ENCODE peak calls at places on chromosome 9, in ten cellular contexts. Q, I, J, S, M, W, Z, P, L and V are unnamed samples.

GRCh38 chr9:12972608-12973589 is 198.1 kb downstream of the LURAP1L start:
- DNase-seq in W (no peak), S (no peak), P (no peak), L (no peak), J (peak), M (no peak), Z (no peak), I (peak), Q (no peak), V (no peak)

GRCh38 chr9:130104413-130105193 is 50.9 kb downstream of the GPR107 start:
- DNase-seq in J (no peak), I (no peak), M (peak), P (no peak), W (no peak), Z (no peak), S (no peak), Q (no peak), L (no peak), V (no peak)

GRCh38 chr9:111853450-111853827 is 43.2 kb upstream of the UGCG start:
- DNase-seq in W (no peak), L (no peak), S (no peak), M (no peak), I (no peak), P (no peak), Q (no peak), Z (no peak), J (no peak), V (no peak)

GRCh38 chr9:88370346-88370745 is 17.9 kb upstream of the SPIN1 start:
- DNase-seq in L (no peak), P (no peak), Z (no peak), M (no peak), I (no peak), Q (no peak), J (no peak), W (no peak), S (no peak), V (no peak)

GRCh38 chr9:21554813-21555212 is 72.7 kb upstream of the IFNE start:
- DNase-seq in I (no peak), M (no peak), Z (no peak), Q (no peak), J (no peak), S (no peak), W (no peak), P (no peak), L (no peak), V (no peak)

GRCh38 chr9:15149450-15149849 is 157.6 kb downstream of the TTC39B start:
- DNase-seq in J (no peak), Z (no peak), P (no peak), W (no peak), L (no peak), I (no peak), Q (no peak), M (no peak), S (no peak), V (no peak)

GRCh38 chr9:136848393-136849037 is 694 bp upstream of the PHPT1 start:
- DNase-seq in P (peak), Q (no peak), S (no peak), L (peak), I (no peak), M (no peak), Z (peak), W (peak), J (peak), V (peak)

GRCh38 chr9:132833451-132834130 is 44.5 kb downstream of the AK8 start:
- DNase-seq in M (peak), W (no peak), L (no peak), P (no peak), S (peak), Q (no peak), I (no peak), Z (no peak), J (no peak), V (no peak)

GRCh38 chr9:34558911-34559615 is 30.5 kb downstream of the CNTFR start:
- DNase-seq in Z (peak), W (no peak), I (no peak), M (peak), S (no peak), L (no peak), J (no peak), P (no peak), Q (no peak), V (no peak)

GRCh38 chr9:127739614-127740322 is 4.7 kb upstream of the TOR2A start:
- DNase-seq in Q (no peak), I (no peak), P (no peak), M (peak), L (no peak), J (no peak), Z (no peak), S (no peak), W (no peak), V (no peak)

GRCh38 chr9:4145482-4145881 is 154.4 kb downstream of the GLIS3 start:
- DNase-seq in W (no peak), J (no peak), M (no peak), P (no peak), Q (no peak), Z (no peak), L (no peak), S (no peak), I (no peak), V (no peak)

GRCh38 chr9:87829756-87830155 is 52.9 kb upstream of the SPATA31E1 start:
- DNase-seq in L (no peak), J (no peak), Z (no peak), W (no peak), Q (no peak), M (no peak), P (no peak), S (no peak), I (no peak), V (no peak)

GRCh38 chr9:109012009-109012875 is 1.1 kb downstream of the CTNNAL1 start:
- DNase-seq in I (peak), P (peak), S (peak), M (peak), J (peak), W (peak), Z (no peak), L (peak), Q (peak), V (peak)

GRCh38 chr9:129235041-129235930 is 57.2 kb upstream of the IER5L start:
- DNase-seq in L (no peak), J (no peak), S (no peak), W (no peak), M (peak), P (no peak), Q (no peak), Z (no peak), I (no peak), V (no peak)

GRCh38 chr9:17398351-17398750 is 180.5 kb upstream of the SH3GL2 start:
- DNase-seq in Z (no peak), J (no peak), I (no peak), W (no peak), Q (no peak), P (no peak), L (no peak), S (no peak), M (no peak), V (no peak)

GRCh38 chr9:70043285-70043684 is 363 bp upstream of the MAMDC2 start:
- DNase-seq in Q (no peak), W (no peak), L (no peak), M (no peak), P (no peak), J (no peak), S (no peak), Z (peak), I (no peak), V (no peak)

GRCh38 chr9:111728143-111728542 is 66.6 kb downstream of the SHOC1 start:
- DNase-seq in S (no peak), I (no peak), Z (no peak), M (no peak), W (no peak), J (peak), L (no peak), P (no peak), Q (no peak), V (no peak)